ENCODE peak calls at places on chromosomes 3 and 15, in ten cellular contexts. Z, F, T, N, M, V, B, R, L and I are unnamed samples.
A peak's percentile ranks its signal among the peaks of the same experiment; 100 is the strongest.

GRCh38 chr3:117298273-117298672 is 588.7 kb downstream of the TUSC7 start:
- DNase-seq in Z (no peak), F (no peak), T (no peak), N (no peak), M (no peak), V (no peak), B (no peak), R (no peak), L (no peak), I (no peak)

GRCh38 chr15:93870583-93870982 is 360.8 kb upstream of the MCTP2 start:
- DNase-seq in Z (no peak), F (no peak), T (no peak), N (no peak), M (no peak), V (no peak), B (no peak), R (no peak), L (no peak), I (no peak)

GRCh38 chr3:36075491-36075890 is 304.8 kb upstream of the STAC start:
- DNase-seq in Z (no peak), F (no peak), T (no peak), N (no peak), M (no peak), V (no peak), B (no peak), R (no peak), L (no peak), I (no peak)

GRCh38 chr15:101017041-101017754 is 98.0 kb downstream of the LRRK1 start:
- DNase-seq in Z (no peak), F (peak; percentile 15), T (no peak), N (peak; percentile 53), M (peak; percentile 81), V (no peak), B (peak; percentile 6), R (no peak), L (peak; percentile 30), I (peak; percentile 49)

GRCh38 chr15:69648775-69649735 is 196.4 kb downstream of the RPLP1 start:
- DNase-seq in Z (no peak), F (no peak), T (no peak), N (peak; percentile 87), M (no peak), V (no peak), B (no peak), R (peak; percentile 26), L (no peak), I (peak; percentile 42)

GRCh38 chr15:50884583-50884982 is 23.9 kb upstream of the AP4E1 start:
- DNase-seq in Z (no peak), F (no peak), T (no peak), N (no peak), M (no peak), V (no peak), B (peak; percentile 61), R (no peak), L (peak; percentile 76), I (no peak)

GRCh38 chr3:12182687-12183441 is 24.2 kb upstream of the TIMP4 start:
- DNase-seq in Z (no peak), F (no peak), T (no peak), N (no peak), M (no peak), V (no peak), B (no peak), R (no peak), L (no peak), I (no peak)

GRCh38 chr3:123392368-123392767 is 56.5 kb downstream of the ADCY5 start:
- DNase-seq in Z (no peak), F (no peak), T (no peak), N (no peak), M (no peak), V (no peak), B (no peak), R (no peak), L (no peak), I (no peak)

GRCh38 chr15:55917881-55918296 is 75.5 kb downstream of the NEDD4 start:
- DNase-seq in Z (no peak), F (peak; percentile 41), T (peak; percentile 97), N (peak; percentile 26), M (no peak), V (no peak), B (peak; percentile 96), R (peak; percentile 40), L (peak; percentile 88), I (no peak)

GRCh38 chr3:120324185-120324584 is 25.0 kb downstream of the LRRC58 start:
- DNase-seq in Z (no peak), F (no peak), T (peak; percentile 26), N (no peak), M (no peak), V (no peak), B (peak; percentile 39), R (no peak), L (no peak), I (no peak)

GRCh38 chr15:36256258-36256825 is 323.1 kb upstream of the CDIN1 start:
- DNase-seq in Z (no peak), F (no peak), T (no peak), N (no peak), M (no peak), V (no peak), B (no peak), R (no peak), L (no peak), I (no peak)

GRCh38 chr15:45919806-45920205 is 285.0 kb downstream of the SQOR start:
- DNase-seq in Z (no peak), F (no peak), T (peak; percentile 9), N (peak; percentile 81), M (no peak), V (no peak), B (peak; percentile 8), R (no peak), L (peak; percentile 94), I (no peak)

GRCh38 chr3:195030791-195031321 is 240.1 kb downstream of the XXYLT1 start:
- DNase-seq in Z (no peak), F (no peak), T (no peak), N (no peak), M (no peak), V (no peak), B (peak; percentile 28), R (no peak), L (peak; percentile 67), I (no peak)

GRCh38 chr3:45993421-45994027 is 2.1 kb downstream of the FYCO1 start:
- DNase-seq in Z (no peak), F (no peak), T (no peak), N (no peak), M (no peak), V (no peak), B (no peak), R (no peak), L (no peak), I (no peak)

GRCh38 chr3:131231710-131232348 is 149.7 kb upstream of the NUDT16 start:
- DNase-seq in Z (peak; percentile 97), F (no peak), T (peak; percentile 52), N (no peak), M (no peak), V (no peak), B (no peak), R (no peak), L (no peak), I (no peak)

GRCh38 chr3:120450261-120450913 is 405 bp downstream of the FSTL1 start:
- DNase-seq in Z (no peak), F (peak; percentile 31), T (peak; percentile 46), N (peak; percentile 61), M (no peak), V (peak; percentile 52), B (no peak), R (peak; percentile 25), L (no peak), I (no peak)

GRCh38 chr15:98807262-98807661 is 158.9 kb downstream of the IGF1R start:
- DNase-seq in Z (no peak), F (no peak), T (peak; percentile 91), N (no peak), M (no peak), V (no peak), B (peak; percentile 89), R (no peak), L (no peak), I (no peak)

DNA sequence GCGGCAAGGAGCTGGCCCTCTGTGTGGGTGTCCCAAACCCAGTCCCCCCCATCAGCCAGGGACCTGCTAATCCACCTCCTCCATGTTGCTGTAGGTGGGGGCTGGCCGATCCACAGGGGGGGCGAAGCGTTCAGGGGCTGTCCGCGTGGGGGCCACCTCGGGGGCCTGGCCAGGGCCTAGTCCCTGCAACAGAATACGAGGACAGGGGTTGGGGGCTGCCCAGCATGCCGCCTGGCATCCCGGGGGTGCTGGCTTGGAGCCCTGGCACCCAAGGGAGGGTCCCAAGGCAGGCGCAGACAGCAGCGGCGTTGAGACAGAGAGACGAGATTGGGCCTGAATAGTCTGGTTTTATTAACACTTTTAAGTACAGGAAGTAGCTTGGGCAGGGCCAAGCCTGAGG is 3.8 kb upstream of the QARS1 start:
- DNase-seq in Z (no peak), F (no peak), T (no peak), N (no peak), M (no peak), V (no peak), B (no peak), R (no peak), L (no peak), I (no peak)
- H3K36me3 ChIP-seq in Z (no peaks in the 10 kb centered on the region), F (peaks cover 26% of the 10 kb centered on the region), T (peaks cover 29% of the 10 kb centered on the region), N (peaks cover 22% of the 10 kb centered on the region), M (peaks cover 68% of the 10 kb centered on the region), V (peaks cover 5% of the 10 kb centered on the region), B (peaks cover 53% of the 10 kb centered on the region), R (peaks cover under 1% of the 10 kb centered on the region), L (peaks cover 55% of the 10 kb centered on the region), I (peaks cover 53% of the 10 kb centered on the region)

DNA sequence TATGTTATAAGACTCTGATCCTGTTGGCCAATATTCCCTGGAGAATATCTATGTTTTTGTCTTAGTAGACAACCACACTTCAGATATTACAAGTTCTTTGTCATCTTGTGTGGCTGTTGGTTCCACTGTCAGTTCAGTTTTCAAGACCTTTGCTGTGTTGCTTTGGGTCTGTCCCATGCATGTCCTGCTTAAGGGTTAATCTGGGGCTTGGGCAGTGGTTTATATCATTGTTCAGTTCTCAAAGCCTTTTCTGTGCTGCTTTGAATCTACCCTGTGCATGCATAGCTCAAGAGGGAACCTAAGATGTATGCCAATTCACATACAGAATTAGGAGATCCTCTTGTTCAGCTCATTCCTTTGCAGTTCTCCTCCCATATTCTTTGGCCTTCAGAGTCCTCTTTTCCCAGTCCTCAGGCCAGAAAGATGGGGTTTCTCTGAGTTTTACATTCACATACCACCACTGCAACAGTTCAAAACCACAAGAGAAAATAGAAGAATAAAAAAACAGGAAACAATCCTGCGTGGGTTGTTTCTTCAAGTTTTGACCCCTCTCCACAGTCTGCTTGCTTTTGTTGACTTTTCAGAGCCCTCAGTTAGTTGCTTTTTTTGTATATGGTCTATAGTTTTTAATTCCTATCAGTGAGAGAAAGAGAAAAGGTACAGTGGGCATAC is 21.6 kb downstream of the BUB1B start:
- DNase-seq in Z (no peak), F (no peak), T (no peak), N (no peak), M (no peak), V (no peak), B (no peak), R (no peak), L (no peak), I (no peak)
- H3K36me3 ChIP-seq in Z (peaks cover 90% of the 10 kb centered on the region), F (no peaks in the 10 kb centered on the region), T (no peaks in the 10 kb centered on the region), N (peaks cover 8% of the 10 kb centered on the region), M (no peaks in the 10 kb centered on the region), V (no peaks in the 10 kb centered on the region), B (peaks cover 1% of the 10 kb centered on the region), R (no peaks in the 10 kb centered on the region), L (peaks cover 67% of the 10 kb centered on the region), I (no peaks in the 10 kb centered on the region)

GRCh38 chr3:134367412-134367811 is 6.8 kb downstream of the AMOTL2 start:
- DNase-seq in Z (no peak), F (peak; percentile 16), T (no peak), N (no peak), M (no peak), V (no peak), B (no peak), R (no peak), L (peak; percentile 9), I (no peak)
- H3K36me3 ChIP-seq in Z (peaks cover 90% of the 10 kb centered on the region), F (no peaks in the 10 kb centered on the region), T (peaks cover 72% of the 10 kb centered on the region), N (peaks cover 29% of the 10 kb centered on the region), M (peaks cover 81% of the 10 kb centered on the region), V (no peaks in the 10 kb centered on the region), B (peaks cover 90% of the 10 kb centered on the region), R (peaks cover 12% of the 10 kb centered on the region), L (peaks cover 98% of the 10 kb centered on the region), I (peaks cover 64% of the 10 kb centered on the region)

GRCh38 chr3:44930911-44931310 is 45.1 kb downstream of the ZDHHC3 start:
- DNase-seq in Z (no peak), F (no peak), T (no peak), N (no peak), M (no peak), V (no peak), B (no peak), R (no peak), L (no peak), I (no peak)
- H3K36me3 ChIP-seq in Z (peaks cover 3% of the 10 kb centered on the region), F (peaks cover 7% of the 10 kb centered on the region), T (peaks cover 18% of the 10 kb centered on the region), N (no peaks in the 10 kb centered on the region), M (peaks cover 78% of the 10 kb centered on the region), V (no peaks in the 10 kb centered on the region), B (peaks cover 61% of the 10 kb centered on the region), R (peaks cover 6% of the 10 kb centered on the region), L (peaks cover 19% of the 10 kb centered on the region), I (peaks cover 50% of the 10 kb centered on the region)